ENCODE peak calls at places on chromosomes 5 and 9, in five cellular contexts. U is AG08396; T is hepatocyte; N is stimulated activated naive CD4-positive, alpha-beta T cell; I is NCI-H774. S is an unnamed sample.

GRCh38 chr9:95316794-95317118 is 753 bp downstream of the FANCC start:
- DNase-seq in U (peak), T (peak), N (peak), I (peak), S (peak)

GRCh38 chr5:57683036-57683600 is 200.5 kb upstream of the ACTBL2 start:
- DNase-seq in U (no peak), T (no peak), N (no peak), I (no peak), S (no peak)

GRCh38 chr5:144203750-144204596 is 33.3 kb downstream of the KCTD16 start:
- DNase-seq in U (peak), T (peak), N (peak), I (peak), S (peak)

GRCh38 chr5:167244583-167244982 is 1046.9 kb upstream of the WWC1 start:
- DNase-seq in U (no peak), T (peak), N (no peak), I (peak), S (no peak)

GRCh38 chr5:134103397-134103796 is 11.1 kb upstream of the TCF7 start:
- DNase-seq in U (no peak), T (no peak), N (peak), I (no peak), S (no peak)

GRCh38 chr5:148805323-148806290 is 20.8 kb upstream of the ADRB2 start:
- DNase-seq in U (no peak), T (no peak), N (no peak), I (no peak), S (no peak)

GRCh38 chr9:89714316-89714715 is 109.5 kb downstream of the GADD45G start:
- DNase-seq in U (no peak), T (no peak), N (no peak), I (no peak), S (no peak)

GRCh38 chr5:147439253-147439652 is 70.6 kb downstream of the DPYSL3 start:
- DNase-seq in U (no peak), T (no peak), N (no peak), I (no peak), S (no peak)

GRCh38 chr5:76219636-76220035 is 136.5 kb downstream of the SV2C start:
- DNase-seq in U (no peak), T (no peak), N (no peak), I (no peak), S (no peak)

GRCh38 chr9:92463989-92464388 is 18.3 kb downstream of the ASPN start:
- DNase-seq in U (peak), T (peak), N (no peak), I (no peak), S (no peak)

GRCh38 chr5:32388429-32389111 is 56.0 kb downstream of the ZFR start:
- DNase-seq in U (peak), T (no peak), N (no peak), I (no peak), S (no peak)

GRCh38 chr9:4207476-4207875 is 92.4 kb downstream of the GLIS3 start:
- DNase-seq in U (no peak), T (no peak), N (no peak), I (no peak), S (no peak)

GRCh38 chr9:130209422-130209821 is 37.2 kb downstream of the NCS1 start:
- DNase-seq in U (no peak), T (no peak), N (no peak), I (no peak), S (no peak)

GRCh38 chr5:62791059-62791458 is 212.4 kb downstream of the LRRC70 start:
- DNase-seq in U (no peak), T (peak), N (no peak), I (no peak), S (peak)

GRCh38 chr5:32627219-32627880 is 42.0 kb downstream of the SUB1 start:
- DNase-seq in U (no peak), T (no peak), N (no peak), I (no peak), S (no peak)

S was measured in HT-29.